ENCODE peak calls at places on chromosomes 1 and 21, in seven cellular contexts. B, O, Q, E, D, N and X are unnamed samples.

GRCh38 chr1:6001992-6002576 is 9.9 kb upstream of the NPHP4 start:
- DNase-seq in E (peak; percentile 43), Q (no peak), O (no peak), D (peak; percentile 40), B (no peak), N (no peak), X (no peak)

GRCh38 chr1:97599447-97599846 is 321.4 kb downstream of the DPYD start:
- DNase-seq in B (peak; percentile 27), Q (no peak), O (no peak), E (no peak), D (no peak), N (no peak), X (no peak)

GRCh38 chr1:154994269-154994977 is 1.0 kb downstream of the LENEP start:
- DNase-seq in D (no peak), B (peak; percentile 22), N (no peak), Q (no peak), E (no peak), O (no peak), X (no peak)

GRCh38 chr1:35243681-35244080 is 24.8 kb upstream of the ZMYM4 start:
- DNase-seq in B (no peak), Q (no peak), N (no peak), D (no peak), O (no peak), E (no peak), X (no peak)

GRCh38 chr1:88867743-88868521 is 23.4 kb downstream of the GTF2B start:
- DNase-seq in N (no peak), E (no peak), D (no peak), Q (no peak), B (no peak), O (no peak), X (no peak)

GRCh38 chr1:12572506-12572905 is 45.5 kb downstream of the DHRS3 start:
- DNase-seq in D (no peak), N (no peak), O (no peak), B (no peak), E (no peak), Q (no peak), X (no peak)

GRCh38 chr1:209199822-209200221 is 383.7 kb upstream of the CAMK1G start:
- DNase-seq in E (no peak), D (no peak), N (no peak), B (peak; percentile 84), Q (no peak), O (no peak), X (no peak)

GRCh38 chr1:217911908-217912307 is 280.8 kb downstream of the SPATA17 start:
- DNase-seq in N (no peak), O (no peak), B (peak; percentile 58), Q (no peak), D (no peak), E (no peak), X (no peak)

GRCh38 chr21:33026878-33027400 is 1.2 kb downstream of the OLIG2 start:
- DNase-seq in E (no peak), B (peak; percentile 55), D (no peak), Q (no peak), O (no peak), N (no peak), X (no peak)

GRCh38 chr1:15620890-15621682 is 3.8 kb downstream of the DDI2 start:
- DNase-seq in O (no peak), N (peak; percentile 18), E (no peak), B (no peak), Q (no peak), D (no peak), X (no peak)

GRCh38 chr1:32931760-32932159 is 30.6 kb upstream of the TMEM54 start:
- DNase-seq in D (no peak), N (no peak), O (no peak), B (no peak), Q (no peak), E (no peak), X (no peak)

GRCh38 chr1:9822490-9822889 is 1.3 kb downstream of the CLSTN1 start:
- DNase-seq in N (no peak), Q (no peak), B (no peak), D (no peak), E (no peak), O (no peak), X (no peak)

GRCh38 chr1:67635055-67635809 is 49.8 kb upstream of the GADD45A start:
- DNase-seq in Q (peak; percentile 14), B (no peak), O (no peak), N (no peak), E (no peak), D (peak; percentile 32), X (no peak)

GRCh38 chr1:150109567-150109966 is 40.1 kb upstream of the PLEKHO1 start:
- DNase-seq in B (no peak), Q (peak; percentile 45), E (no peak), N (no peak), D (no peak), O (no peak), X (no peak)

GRCh38 chr21:40054403-40054802 is 187.2 kb downstream of the PCP4 start:
- DNase-seq in E (peak; percentile 89), B (no peak), N (peak; percentile 91), Q (no peak), O (no peak), D (peak; percentile 87), X (peak; percentile 67)

GRCh38 chr1:200518524-200518923 is 102.0 kb downstream of the KIF14 start:
- DNase-seq in Q (no peak), N (no peak), B (no peak), E (no peak), O (no peak), D (no peak), X (no peak)

GRCh38 chr1:178451529-178451928 is 45.2 kb downstream of the CLEC20A start:
- DNase-seq in O (no peak), Q (no peak), N (no peak), B (no peak), D (no peak), E (no peak), X (no peak)

GRCh38 chr1:163357378-163357777 is 35.6 kb downstream of the NUF2 start:
- DNase-seq in B (no peak), D (no peak), O (no peak), Q (no peak), E (no peak), N (no peak), X (no peak)

GRCh38 chr1:115924730-115925129 is 51.6 kb upstream of the SLC22A15 start:
- DNase-seq in D (no peak), Q (no peak), B (peak; percentile 61), E (no peak), O (no peak), N (no peak), X (no peak)

GRCh38 chr1:115927971-115928370 is 48.3 kb upstream of the SLC22A15 start:
- DNase-seq in N (no peak), O (no peak), Q (no peak), E (no peak), D (no peak), B (no peak), X (no peak)

GRCh38 chr1:115925511-115925910 is 50.8 kb upstream of the SLC22A15 start:
- DNase-seq in O (no peak), Q (no peak), E (no peak), B (no peak), D (no peak), N (no peak), X (no peak)

DNA sequence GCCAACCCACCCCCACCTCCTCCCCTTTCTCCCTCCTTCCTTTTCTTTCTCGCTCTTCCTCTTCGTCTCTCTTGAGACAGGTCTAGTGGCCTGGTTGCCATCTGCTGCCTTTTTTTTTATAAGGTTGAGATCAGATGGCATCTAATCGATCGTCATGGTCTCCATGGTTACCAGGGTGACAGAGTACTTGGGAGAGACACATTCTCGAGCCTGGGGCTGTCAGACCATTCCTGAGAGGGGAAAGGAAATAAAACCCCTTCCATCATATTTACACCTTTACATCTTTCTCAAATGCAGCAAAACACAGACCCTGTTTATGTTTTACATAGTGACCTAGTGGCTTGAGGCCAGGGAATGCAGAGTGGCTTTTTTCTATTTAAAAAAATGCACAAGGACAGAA is 53.5 kb upstream of the SLC22A15 start:
- DNase-seq in N (no peak), Q (no peak), E (no peak), B (no peak), D (no peak), O (no peak), X (no peak)
- H3K9me3 ChIP-seq in N (no peaks in the 10 kb centered on the region), Q (no peaks in the 10 kb centered on the region), E (no peaks in the 10 kb centered on the region), B (no peaks in the 10 kb centered on the region), D (no peaks in the 10 kb centered on the region), O (no peaks in the 10 kb centered on the region), X (no peaks in the 10 kb centered on the region)

GRCh38 chr1:152525080-152525641 is 10.9 kb downstream of the CRCT1 start:
- DNase-seq in Q (no peak), E (no peak), O (no peak), B (no peak), D (no peak), N (no peak), X (no peak)
- H3K9me3 ChIP-seq in Q (no peaks in the 10 kb centered on the region), E (peaks cover 4% of the 10 kb centered on the region), O (no peaks in the 10 kb centered on the region), B (peaks cover 79% of the 10 kb centered on the region), D (peaks cover 4% of the 10 kb centered on the region), N (no peaks in the 10 kb centered on the region), X (no peaks in the 10 kb centered on the region)

DNA sequence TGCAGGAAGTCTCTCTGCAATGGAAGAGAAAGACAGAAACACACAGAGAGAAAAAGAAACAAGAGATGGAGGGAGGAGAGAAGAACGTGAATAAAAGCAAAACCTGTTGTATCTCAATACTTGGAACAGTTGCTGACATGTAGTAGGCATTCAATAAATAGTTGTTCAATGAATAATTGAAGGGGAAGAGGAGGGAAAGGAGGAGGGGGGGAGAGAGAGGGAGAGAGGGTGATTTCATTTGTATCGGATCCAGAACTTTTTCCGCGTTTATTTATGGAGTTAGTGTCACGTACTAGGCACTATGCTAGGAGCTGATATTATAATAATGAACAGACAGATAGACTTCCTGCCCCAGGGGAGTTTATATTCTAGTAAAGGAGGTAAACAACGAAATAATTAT is 144.1 kb downstream of the OMA1 start:
- DNase-seq in O (no peak), E (no peak), D (no peak), N (no peak), B (no peak), Q (no peak), X (no peak)
- H3K9me3 ChIP-seq in O (no peaks in the 10 kb centered on the region), E (no peaks in the 10 kb centered on the region), D (no peaks in the 10 kb centered on the region), N (no peaks in the 10 kb centered on the region), B (no peaks in the 10 kb centered on the region), Q (no peaks in the 10 kb centered on the region), X (no peaks in the 10 kb centered on the region)

GRCh38 chr1:22159858-22160257 is 17.0 kb upstream of the WNT4 start:
- DNase-seq in D (no peak), B (no peak), E (no peak), N (no peak), Q (no peak), O (no peak), X (no peak)

GRCh38 chr1:22166439-22166838 is 23.5 kb upstream of the WNT4 start:
- DNase-seq in D (no peak), N (no peak), E (no peak), B (no peak), Q (no peak), O (no peak), X (no peak)

GRCh38 chr1:22164841-22165808 is 22.2 kb upstream of the WNT4 start:
- DNase-seq in E (no peak), O (no peak), B (no peak), D (no peak), Q (no peak), N (no peak), X (no peak)

GRCh38 chr1:22163578-22163977 is 20.7 kb upstream of the WNT4 start:
- DNase-seq in B (no peak), E (no peak), D (peak; percentile 35), O (no peak), N (no peak), Q (no peak), X (no peak)

DNA sequence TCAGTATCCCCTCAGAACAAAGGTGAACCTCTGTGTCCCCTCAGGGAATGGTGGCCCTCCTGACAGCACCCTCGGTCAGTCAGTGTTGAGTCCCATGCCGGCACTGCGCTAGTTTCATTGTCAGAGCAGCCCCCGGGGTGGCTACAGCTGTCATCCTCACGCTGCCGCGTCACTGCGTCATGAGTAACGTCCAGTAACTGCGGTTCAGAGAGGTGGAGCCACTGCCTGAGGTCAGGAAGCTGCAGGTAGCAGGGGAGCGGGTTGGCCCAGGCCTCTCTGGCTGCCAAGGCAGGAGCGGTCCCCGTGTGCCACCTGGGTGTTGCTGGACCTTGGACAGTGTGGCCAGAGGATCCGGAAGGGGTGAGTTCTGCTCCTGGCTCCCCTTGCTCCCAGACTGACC is 20.2 kb upstream of the WNT4 start:
- DNase-seq in B (no peak), Q (no peak), D (no peak), E (no peak), O (no peak), N (no peak), X (no peak)
- H3K9me3 ChIP-seq in B (no peaks in the 10 kb centered on the region), Q (no peaks in the 10 kb centered on the region), D (no peaks in the 10 kb centered on the region), E (no peaks in the 10 kb centered on the region), O (no peaks in the 10 kb centered on the region), N (no peaks in the 10 kb centered on the region), X (no peaks in the 10 kb centered on the region)